ENCODE peak calls at places on chromosomes 4 and X, in seven cellular contexts. J, R, Q, L, T, C and P are unnamed samples.

GRCh38 chr4:94453534-94453963 is 1.8 kb downstream of the PDLIM5 start:
- DNase-seq in J (no peak), R (no peak), Q (no peak), L (no peak), T (no peak), C (no peak), P (no peak)

GRCh38 chr4:148376151-148376550 is 66.1 kb downstream of the NR3C2 start:
- DNase-seq in J (peak; percentile 57), R (peak; percentile 45), Q (no peak), L (peak; percentile 62), T (no peak), C (peak; percentile 24), P (no peak)

GRCh38 chr4:113692809-113693411 is 68.6 kb downstream of the CAMK2D start:
- DNase-seq in J (no peak), R (no peak), Q (no peak), L (no peak), T (peak; percentile 59), C (no peak), P (no peak)

GRCh38 chrX:139554367-139554766 is 23.8 kb downstream of the F9 start:
- DNase-seq in J (no peak), R (no peak), Q (no peak), L (no peak), T (peak; percentile 56), C (no peak), P (no peak)

GRCh38 chrX:56279869-56280268 is 47.7 kb downstream of the KLF8 start:
- DNase-seq in J (no peak), R (no peak), Q (no peak), L (no peak), T (no peak), C (no peak), P (no peak)

GRCh38 chr4:186161138-186161537 is 30.2 kb upstream of the CYP4V2 start:
- DNase-seq in J (no peak), R (no peak), Q (no peak), L (no peak), T (peak; percentile 43), C (no peak), P (no peak)

GRCh38 chrX:118553042-118553714 is 57.6 kb downstream of the DOCK11 start:
- DNase-seq in J (no peak), R (no peak), Q (no peak), L (no peak), T (no peak), C (no peak), P (no peak)

GRCh38 chrX:80808854-80809493 is 703 bp downstream of the BRWD3 start:
- DNase-seq in J (no peak), R (no peak), Q (peak; percentile 6), L (peak; percentile 37), T (peak; percentile 43), C (peak; percentile 5), P (no peak)

GRCh38 chrX:13265549-13266132 is 54.2 kb downstream of the ATXN3L start:
- DNase-seq in J (no peak), R (no peak), Q (no peak), L (no peak), T (no peak), C (no peak), P (no peak)

GRCh38 chrX:12988797-12989196 is 13.9 kb downstream of the TMSB4X start:
- DNase-seq in J (peak; percentile 68), R (peak; percentile 60), Q (peak; percentile 57), L (peak; percentile 91), T (no peak), C (no peak), P (no peak)

GRCh38 chr4:59258002-59258401 is 1942.1 kb upstream of the ADGRL3 start:
- DNase-seq in J (no peak), R (no peak), Q (no peak), L (no peak), T (no peak), C (no peak), P (no peak)

GRCh38 chr4:175419120-175419774 is 392.8 kb downstream of the GPM6A start:
- DNase-seq in J (no peak), R (peak; percentile 53), Q (peak; percentile 31), L (peak; percentile 82), T (no peak), C (no peak), P (no peak)

GRCh38 chr4:78809928-78810835 is 34.0 kb downstream of the BMP2K start:
- DNase-seq in J (no peak), R (no peak), Q (no peak), L (peak; percentile 14), T (no peak), C (no peak), P (no peak)

GRCh38 chrX:130552444-130553073 is 150.8 kb downstream of the RBMX2 start:
- DNase-seq in J (no peak), R (no peak), Q (no peak), L (no peak), T (no peak), C (no peak), P (no peak)

GRCh38 chrX:136468391-136469103 is 19.2 kb upstream of the BRS3 start:
- DNase-seq in J (no peak), R (no peak), Q (no peak), L (no peak), T (no peak), C (no peak), P (no peak)

GRCh38 chrX:45758319-45758718 is 557.6 kb upstream of the DIPK2B start:
- DNase-seq in J (no peak), R (no peak), Q (no peak), L (peak; percentile 89), T (no peak), C (no peak), P (no peak)

GRCh38 chr4:139889194-139889762 is 223.7 kb downstream of the MGST2 start:
- DNase-seq in J (no peak), R (no peak), Q (no peak), L (peak; percentile 91), T (no peak), C (no peak), P (no peak)

GRCh38 chr4:10783351-10783750 is 98.8 kb upstream of the CLNK start:
- DNase-seq in J (no peak), R (no peak), Q (no peak), L (peak; percentile 23), T (no peak), C (no peak), P (no peak)
- H3K27ac ChIP-seq in J (no peak overlapping the region), R (no peak overlapping the region), Q (no peak overlapping the region), L (no peak overlapping the region), T (no peak overlapping the region), C (no peak overlapping the region), P (no peak overlapping the region)

GRCh38 chr4:138223191-138223910 is 18.8 kb downstream of the SLC7A11 start:
- DNase-seq in J (no peak), R (no peak), Q (no peak), L (no peak), T (peak; percentile 71), C (no peak), P (no peak)
- H3K27ac ChIP-seq in J (no peak overlapping the region), R (no peak overlapping the region), Q (peak overlapping the region; percentile 81), L (no peak overlapping the region), T (peak overlapping the region; percentile 53), C (no peak overlapping the region), P (no peak overlapping the region)

GRCh38 chrX:155998116-155998515 is 620 bp downstream of the IL9R start:
- DNase-seq in J (no peak), R (no peak), Q (no peak), L (no peak), T (no peak), C (no peak), P (no peak)
- H3K27ac ChIP-seq in J (no peak overlapping the region), R (no peak overlapping the region), Q (no peak overlapping the region), L (no peak overlapping the region), T (no peak overlapping the region), C (no peak overlapping the region), P (no peak overlapping the region)

DNA sequence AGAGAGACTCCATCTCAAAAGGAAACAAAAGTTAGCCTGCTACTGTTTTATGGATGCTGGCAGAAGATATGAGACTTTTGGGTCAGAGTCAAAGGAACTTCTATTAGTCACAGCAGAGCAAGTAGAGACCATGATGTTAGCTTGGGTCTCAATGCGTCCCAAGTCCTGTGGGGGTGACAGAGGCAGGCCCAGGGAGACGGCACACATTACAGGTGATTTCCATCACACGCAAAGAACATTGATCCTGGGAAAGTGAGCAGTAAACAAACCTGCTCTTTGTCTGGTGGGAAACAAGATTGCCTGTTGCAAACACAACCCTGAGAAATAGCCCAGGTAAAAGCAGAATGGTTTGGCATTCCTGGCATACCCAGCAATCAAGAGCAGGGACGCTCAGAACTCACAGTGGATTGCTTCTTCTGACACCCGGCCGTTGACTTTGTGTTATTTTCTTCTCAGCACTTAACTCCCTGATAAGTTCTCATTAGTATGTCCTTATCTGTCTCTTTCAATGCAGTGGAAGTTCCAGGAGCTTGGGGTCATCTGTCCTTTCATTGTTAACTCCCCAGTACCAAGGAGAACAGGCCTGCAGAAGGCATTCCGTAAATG is 51.2 kb upstream of the LGI2 start:
- DNase-seq in J (no peak), R (no peak), Q (no peak), L (no peak), T (no peak), C (no peak), P (no peak)
- H3K27ac ChIP-seq in J (no peak overlapping the region), R (no peak overlapping the region), Q (no peak overlapping the region), L (no peak overlapping the region), T (no peak overlapping the region), C (no peak overlapping the region), P (no peak overlapping the region)

GRCh38 chr4:178937130-178937529 is 1494.9 kb upstream of the AGA start:
- DNase-seq in J (no peak), R (peak; percentile 4), Q (peak; percentile 1), L (no peak), T (no peak), C (no peak), P (no peak)
- H3K27ac ChIP-seq in J (no peak overlapping the region), R (no peak overlapping the region), Q (no peak overlapping the region), L (no peak overlapping the region), T (no peak overlapping the region), C (no peak overlapping the region), P (no peak overlapping the region)

GRCh38 chrX:2484721-2485459 is 15.9 kb downstream of the DHRSX start:
- DNase-seq in J (no peak), R (no peak), Q (no peak), L (no peak), T (no peak), C (peak; percentile 32), P (no peak)
- H3K27ac ChIP-seq in J (peak overlapping the region; percentile 13), R (no peak overlapping the region), Q (peak overlapping the region; percentile 38), L (peak overlapping the region; percentile 2), T (no peak overlapping the region), C (peak overlapping the region; percentile 70), P (peak overlapping the region; percentile 72)